ENCODE peak calls at places on chromosomes 3 and 15, in six cellular contexts. M is neural crest cell, P is fibroblast of the conjunctiva, Y is AG08395, Z is RPMI7951, K is activated T-helper 1 cell treated with Interleukin-2 at 50 U/mL for 16 hours. I is an unnamed sample.

GRCh38 chr15:66288796-66289195 is 4.6 kb upstream of the DIS3L start:
- DNase-seq in M (no peak), P (peak), Y (no peak), Z (no peak), K (no peak), I (no peak)

GRCh38 chr3:110246796-110247369 is 824.7 kb upstream of the NECTIN3 start:
- DNase-seq in M (no peak), P (no peak), Y (peak), Z (no peak), K (no peak), I (no peak)

GRCh38 chr3:109647985-109648384 is 310.6 kb upstream of the DPPA4 start:
- DNase-seq in M (no peak), P (no peak), Y (no peak), Z (peak), K (no peak), I (no peak)

GRCh38 chr15:45091161-45091560 is 22.8 kb downstream of the DUOX2 start:
- DNase-seq in M (no peak), P (no peak), Y (peak), Z (peak), K (no peak), I (no peak)

GRCh38 chr3:156536524-156537316 is 18.2 kb downstream of the SSR3 start:
- DNase-seq in M (no peak), P (no peak), Y (no peak), Z (no peak), K (no peak), I (no peak)

GRCh38 chr15:77143606-77144005 is 72.7 kb upstream of the TSPAN3 start:
- DNase-seq in M (no peak), P (no peak), Y (no peak), Z (no peak), K (no peak), I (no peak)

GRCh38 chr15:80588801-80589200 is 106.3 kb upstream of the ABHD17C start:
- DNase-seq in M (no peak), P (peak), Y (peak), Z (peak), K (no peak), I (no peak)

GRCh38 chr3:131231710-131232348 is 149.7 kb upstream of the NUDT16 start:
- DNase-seq in M (no peak), P (no peak), Y (no peak), Z (peak), K (no peak), I (no peak)

GRCh38 chr3:61589856-61590255 is 28.5 kb downstream of the PTPRG start:
- DNase-seq in M (no peak), P (peak), Y (peak), Z (peak), K (no peak), I (no peak)

GRCh38 chr3:114462750-114463149 is 168.9 kb downstream of the TIGIT start:
- DNase-seq in M (no peak), P (no peak), Y (no peak), Z (no peak), K (no peak), I (no peak)

GRCh38 chr3:180264479-180264878 is 227.7 kb upstream of the PEX5L start:
- DNase-seq in M (no peak), P (no peak), Y (no peak), Z (no peak), K (no peak), I (no peak)

GRCh38 chr3:51717947-51718346 is 11.1 kb downstream of the GRM2 start:
- DNase-seq in M (no peak), P (no peak), Y (no peak), Z (no peak), K (no peak), I (no peak)

GRCh38 chr3:55974421-55974820 is 487.3 kb upstream of the WNT5A start:
- DNase-seq in M (no peak), P (no peak), Y (no peak), Z (no peak), K (no peak), I (no peak)

GRCh38 chr3:58899159-58899952 is 150.5 kb downstream of the CFAP20DC start:
- DNase-seq in M (no peak), P (peak), Y (peak), Z (peak), K (no peak), I (no peak)

GRCh38 chr3:55893045-55893664 is 406.0 kb upstream of the WNT5A start:
- DNase-seq in M (no peak), P (no peak), Y (no peak), Z (peak), K (no peak), I (no peak)

GRCh38 chr3:129315386-129315991 is 36.8 kb downstream of the HMCES start:
- DNase-seq in M (no peak), P (no peak), Y (no peak), Z (peak), K (peak), I (no peak)

GRCh38 chr15:37135225-37135624 is 34.9 kb upstream of the MEIS2 start:
- DNase-seq in M (no peak), P (no peak), Y (no peak), Z (peak), K (no peak), I (no peak)

GRCh38 chr3:100073555-100074307 is 40.6 kb downstream of the FILIP1L start:
- DNase-seq in M (peak), P (peak), Y (peak), Z (peak), K (no peak), I (peak)

GRCh38 chr15:40047413-40048154 is 8.6 kb upstream of the SRP14 start:
- DNase-seq in M (no peak), P (no peak), Y (peak), Z (peak), K (peak), I (no peak)

GRCh38 chr3:142009029-142009428 is 132.6 kb downstream of the ATP1B3 start:
- DNase-seq in M (no peak), P (no peak), Y (no peak), Z (no peak), K (no peak), I (no peak)

GRCh38 chr3:141151439-141151838 is 80.2 kb upstream of the PXYLP1 start:
- DNase-seq in M (no peak), P (no peak), Y (no peak), Z (no peak), K (no peak), I (no peak)

GRCh38 chr3:29465836-29466235 is 185.0 kb downstream of the RBMS3 start:
- DNase-seq in M (no peak), P (peak), Y (peak), Z (peak), K (no peak), I (no peak)

GRCh38 chr15:66454143-66454542 is 43.4 kb downstream of the SNAPC5 start:
- DNase-seq in M (no peak), P (no peak), Y (no peak), Z (peak), K (no peak), I (no peak)

GRCh38 chr3:122005033-122005565 is 16.9 kb downstream of the ILDR1 start:
- DNase-seq in M (no peak), P (no peak), Y (no peak), Z (no peak), K (no peak), I (no peak)

GRCh38 chr3:170907519-170908234 is 760 bp downstream of the EIF5A2 start:
- DNase-seq in M (peak), P (no peak), Y (peak), Z (peak), K (no peak), I (no peak)

I was measured in NT2/D1.